ENCODE peak calls at places on chromosomes 3 and 15, in four cellular contexts. A is DMS153; B is MM.1S; E is activated CD8-positive, alpha-beta memory T cell treated with anti-CD3 and anti-CD28 coated beads, Interleukin-2, amount 50 U/mL, for 4 hours. V is an unnamed sample.

GRCh38 chr3:94004301-94004910 is 24.0 kb downstream of the STX19 start:
- DNase-seq in A (peak; percentile 16), B (peak; percentile 75), E (no peak), V (peak; percentile 72)

GRCh38 chr3:194756460-194757355 is 71.0 kb downstream of the FAM43A start:
- DNase-seq in A (peak; percentile 49), B (no peak), E (no peak), V (no peak)

GRCh38 chr3:148748323-148748722 is 50.6 kb downstream of the AGTR1 start:
- DNase-seq in A (no peak), B (peak; percentile 67), E (no peak), V (no peak)

GRCh38 chr3:62586356-62586755 is 213.0 kb upstream of the FEZF2 start:
- DNase-seq in A (no peak), B (no peak), E (no peak), V (no peak)

GRCh38 chr3:177905173-177905894 is 630.9 kb upstream of the KCNMB2 start:
- DNase-seq in A (no peak), B (no peak), E (no peak), V (no peak)

GRCh38 chr15:93121089-93121488 is 32.1 kb upstream of the RGMA start:
- DNase-seq in A (no peak), B (no peak), E (no peak), V (no peak)

GRCh38 chr3:157154563-157155333 is 5.2 kb downstream of the CCNL1 start:
- DNase-seq in A (no peak), B (peak; percentile 60), E (no peak), V (no peak)

GRCh38 chr3:71702131-71703024 is 22.8 kb downstream of the EIF4E3 start:
- DNase-seq in A (no peak), B (no peak), E (no peak), V (no peak)

GRCh38 chr15:40150163-40150925 is 10.5 kb upstream of the BUB1B start:
- DNase-seq in A (peak; percentile 63), B (no peak), E (peak; percentile 22), V (no peak)